ENCODE peak calls at places on chromosomes 3 and 15, in six cellular contexts. One of them, this sample, is unnamed.

GRCh38 chr3:126544596-126545281 is 14.0 kb downstream of the C3orf22 start:
- DNase-seq in HepG2: no peak
- DNase-seq in transverse colon: peak
- DNase-seq in HCT116: no peak
- DNase-seq in uterus: peak
- DNase-seq in A549: no peak
- DNase-seq in this sample: no peak

GRCh38 chr3:45664558-45664957 is 24.6 kb upstream of the SACM1L start:
- DNase-seq in HepG2: peak
- DNase-seq in transverse colon: peak
- DNase-seq in HCT116: no peak
- DNase-seq in uterus: no peak
- DNase-seq in A549: no peak
- DNase-seq in this sample: no peak

GRCh38 chr3:173396191-173397041 is 1.1 kb upstream of the NLGN1 start:
- DNase-seq in HepG2: no peak
- DNase-seq in transverse colon: no peak
- DNase-seq in HCT116: no peak
- DNase-seq in uterus: peak
- DNase-seq in A549: no peak
- DNase-seq in this sample: no peak

GRCh38 chr3:107705046-107705445 is 182.3 kb downstream of the BBX start:
- DNase-seq in HepG2: no peak
- DNase-seq in transverse colon: no peak
- DNase-seq in HCT116: no peak
- DNase-seq in uterus: no peak
- DNase-seq in A549: no peak
- DNase-seq in this sample: no peak

GRCh38 chr3:18469775-18470174 is 44.6 kb upstream of the SATB1 start:
- DNase-seq in HepG2: no peak
- DNase-seq in transverse colon: no peak
- DNase-seq in HCT116: no peak
- DNase-seq in uterus: no peak
- DNase-seq in A549: no peak
- DNase-seq in this sample: no peak

GRCh38 chr3:71316378-71316777 is 267.1 kb downstream of the FOXP1 start:
- DNase-seq in HepG2: no peak
- DNase-seq in transverse colon: no peak
- DNase-seq in HCT116: no peak
- DNase-seq in uterus: no peak
- DNase-seq in A549: no peak
- DNase-seq in this sample: no peak

GRCh38 chr15:85869124-85869523 is 74.4 kb upstream of the KLHL25 start:
- DNase-seq in HepG2: no peak
- DNase-seq in transverse colon: no peak
- DNase-seq in HCT116: no peak
- DNase-seq in uterus: no peak
- DNase-seq in A549: no peak
- DNase-seq in this sample: no peak

GRCh38 chr3:38003817-38004414 is 13.3 kb downstream of the VILL start:
- DNase-seq in HepG2: no peak
- DNase-seq in transverse colon: peak
- DNase-seq in HCT116: no peak
- DNase-seq in uterus: no peak
- DNase-seq in A549: no peak
- DNase-seq in this sample: no peak

GRCh38 chr3:23650371-23651140 is 155.2 kb upstream of the UBE2E1 start:
- DNase-seq in HepG2: no peak
- DNase-seq in transverse colon: no peak
- DNase-seq in HCT116: no peak
- DNase-seq in uterus: no peak
- DNase-seq in A549: peak
- DNase-seq in this sample: peak

GRCh38 chr3:165839296-165840076 is 2.3 kb upstream of the BCHE start:
- DNase-seq in HepG2: no peak
- DNase-seq in transverse colon: no peak
- DNase-seq in HCT116: no peak
- DNase-seq in uterus: no peak
- DNase-seq in A549: no peak
- DNase-seq in this sample: no peak

GRCh38 chr15:75649848-75650247 is 2.1 kb downstream of the SNX33 start:
- DNase-seq in HepG2: no peak
- DNase-seq in transverse colon: no peak
- DNase-seq in HCT116: no peak
- DNase-seq in uterus: no peak
- DNase-seq in A549: no peak
- DNase-seq in this sample: no peak

GRCh38 chr3:4067893-4068292 is 235.3 kb upstream of the SETMAR start:
- DNase-seq in HepG2: no peak
- DNase-seq in transverse colon: no peak
- DNase-seq in HCT116: no peak
- DNase-seq in uterus: no peak
- DNase-seq in A549: no peak
- DNase-seq in this sample: no peak

GRCh38 chr15:34721802-34722795 is 32.7 kb downstream of the GJD2 start:
- DNase-seq in HepG2: peak
- DNase-seq in transverse colon: no peak
- DNase-seq in HCT116: peak
- DNase-seq in uterus: peak
- DNase-seq in A549: peak
- DNase-seq in this sample: peak

GRCh38 chr3:134754768-134755559 is 40.1 kb upstream of the EPHB1 start:
- DNase-seq in HepG2: peak
- DNase-seq in transverse colon: peak
- DNase-seq in HCT116: peak
- DNase-seq in uterus: no peak
- DNase-seq in A549: peak
- DNase-seq in this sample: peak

GRCh38 chr15:47718474-47719440 is 1.5 kb downstream of the SEMA6D start:
- DNase-seq in HepG2: no peak
- DNase-seq in transverse colon: peak
- DNase-seq in HCT116: no peak
- DNase-seq in uterus: peak
- DNase-seq in A549: no peak
- DNase-seq in this sample: no peak

GRCh38 chr3:20832963-20833362 is 647.0 kb upstream of the SGO1 start:
- DNase-seq in HepG2: no peak
- DNase-seq in transverse colon: no peak
- DNase-seq in HCT116: no peak
- DNase-seq in uterus: no peak
- DNase-seq in A549: no peak
- DNase-seq in this sample: no peak

GRCh38 chr15:101215681-101216080 is 36.2 kb downstream of the CHSY1 start:
- DNase-seq in HepG2: no peak
- DNase-seq in transverse colon: no peak
- DNase-seq in HCT116: no peak
- DNase-seq in uterus: no peak
- DNase-seq in A549: no peak
- DNase-seq in this sample: no peak

GRCh38 chr3:9026320-9027040 is 63.2 kb upstream of the RAD18 start:
- DNase-seq in HepG2: no peak
- DNase-seq in transverse colon: no peak
- DNase-seq in HCT116: no peak
- DNase-seq in uterus: no peak
- DNase-seq in A549: no peak
- DNase-seq in this sample: no peak

GRCh38 chr3:9033867-9034266 is 70.6 kb upstream of the RAD18 start:
- DNase-seq in HepG2: no peak
- DNase-seq in transverse colon: no peak
- DNase-seq in HCT116: no peak
- DNase-seq in uterus: no peak
- DNase-seq in A549: no peak
- DNase-seq in this sample: no peak

GRCh38 chr3:9032236-9032777 is 69.0 kb upstream of the RAD18 start:
- DNase-seq in HepG2: no peak
- DNase-seq in transverse colon: no peak
- DNase-seq in HCT116: no peak
- DNase-seq in uterus: no peak
- DNase-seq in A549: no peak
- DNase-seq in this sample: no peak

GRCh38 chr3:9028134-9028533 is 64.9 kb upstream of the RAD18 start:
- DNase-seq in HepG2: no peak
- DNase-seq in transverse colon: peak
- DNase-seq in HCT116: no peak
- DNase-seq in uterus: peak
- DNase-seq in A549: no peak
- DNase-seq in this sample: no peak

GRCh38 chr3:9030034-9030433 is 66.8 kb upstream of the RAD18 start:
- DNase-seq in HepG2: no peak
- DNase-seq in transverse colon: no peak
- DNase-seq in HCT116: no peak
- DNase-seq in uterus: no peak
- DNase-seq in A549: no peak
- DNase-seq in this sample: no peak
- TF ChIP-seq POLR2A in HepG2: no peak
- TF ChIP-seq POLR2A in transverse colon: no peak
- TF ChIP-seq POLR2A in HCT116: no peak
- TF ChIP-seq POLR2A in uterus: no peak
- TF ChIP-seq POLR2A in A549: no peak
- TF ChIP-seq POLR2A in this sample: no peak

GRCh38 chr15:33204087-33204486 is 9.6 kb upstream of the FMN1 start:
- DNase-seq in HepG2: no peak
- DNase-seq in transverse colon: no peak
- DNase-seq in HCT116: no peak
- DNase-seq in uterus: no peak
- DNase-seq in A549: no peak
- DNase-seq in this sample: no peak

GRCh38 chr15:33200444-33200843 is 5.9 kb upstream of the FMN1 start:
- DNase-seq in HepG2: peak
- DNase-seq in transverse colon: no peak
- DNase-seq in HCT116: no peak
- DNase-seq in uterus: no peak
- DNase-seq in A549: no peak
- DNase-seq in this sample: no peak

GRCh38 chr15:33197636-33198035 is 3.1 kb upstream of the FMN1 start:
- DNase-seq in HepG2: no peak
- DNase-seq in transverse colon: no peak
- DNase-seq in HCT116: no peak
- DNase-seq in uterus: no peak
- DNase-seq in A549: no peak
- DNase-seq in this sample: no peak

GRCh38 chr15:33200903-33201302 is 6.4 kb upstream of the FMN1 start:
- DNase-seq in HepG2: no peak
- DNase-seq in transverse colon: no peak
- DNase-seq in HCT116: no peak
- DNase-seq in uterus: no peak
- DNase-seq in A549: no peak
- DNase-seq in this sample: no peak

GRCh38 chr15:33201376-33202189 is 7.1 kb upstream of the FMN1 start:
- DNase-seq in HepG2: peak
- DNase-seq in transverse colon: peak
- DNase-seq in HCT116: peak
- DNase-seq in uterus: no peak
- DNase-seq in A549: peak
- DNase-seq in this sample: peak
- TF ChIP-seq POLR2A in HepG2: no peak
- TF ChIP-seq POLR2A in transverse colon: no peak
- TF ChIP-seq POLR2A in HCT116: no peak
- TF ChIP-seq POLR2A in uterus: no peak
- TF ChIP-seq POLR2A in A549: no peak
- TF ChIP-seq POLR2A in this sample: no peak

GRCh38 chr3:15861163-15861562 is 63.4 kb upstream of the ANKRD28 start:
- DNase-seq in HepG2: no peak
- DNase-seq in transverse colon: no peak
- DNase-seq in HCT116: no peak
- DNase-seq in uterus: no peak
- DNase-seq in A549: no peak
- DNase-seq in this sample: no peak

GRCh38 chr3:15860014-15860934 is 62.5 kb upstream of the ANKRD28 start:
- DNase-seq in HepG2: peak
- DNase-seq in transverse colon: peak
- DNase-seq in HCT116: peak
- DNase-seq in uterus: peak
- DNase-seq in A549: peak
- DNase-seq in this sample: peak

GRCh38 chr3:15858547-15859506 is 61.0 kb upstream of the ANKRD28 start:
- DNase-seq in HepG2: peak
- DNase-seq in transverse colon: peak
- DNase-seq in HCT116: no peak
- DNase-seq in uterus: peak
- DNase-seq in A549: peak
- DNase-seq in this sample: peak

DNA sequence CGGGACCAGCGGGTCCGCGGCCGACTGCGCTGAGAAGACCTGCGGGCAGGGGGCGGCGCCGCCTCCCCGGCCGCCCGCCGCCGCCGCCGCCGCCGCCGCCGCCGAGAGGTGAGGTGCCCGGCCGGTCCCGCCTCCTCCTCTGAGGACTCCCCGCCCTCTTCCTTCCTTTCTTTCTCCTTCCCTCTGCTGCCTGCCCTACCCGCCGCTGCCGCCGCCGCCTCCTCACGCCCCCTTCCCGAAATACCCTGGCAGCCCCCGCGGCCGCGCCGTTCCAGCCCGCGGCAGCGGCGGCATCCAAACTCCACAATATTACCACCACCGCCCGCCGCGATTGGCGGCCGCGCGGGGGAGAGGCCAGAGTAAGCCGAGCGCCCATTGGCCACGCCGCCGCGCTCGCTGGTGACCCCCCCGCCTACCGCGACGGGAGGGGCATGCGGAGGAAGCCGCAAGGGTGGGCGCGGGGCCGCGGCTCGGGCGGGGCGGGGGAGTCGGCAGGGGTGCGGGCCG is 61.8 kb upstream of the ANKRD28 start:
- DNase-seq in HepG2: peak
- DNase-seq in transverse colon: peak
- DNase-seq in HCT116: peak
- DNase-seq in uterus: peak
- DNase-seq in A549: peak
- DNase-seq in this sample: peak
- TF ChIP-seq POLR2A in HepG2: peak
- TF ChIP-seq POLR2A in transverse colon: peak
- TF ChIP-seq POLR2A in HCT116: no peak
- TF ChIP-seq POLR2A in uterus: peak
- TF ChIP-seq POLR2A in A549: peak
- TF ChIP-seq POLR2A in this sample: no peak

DNA sequence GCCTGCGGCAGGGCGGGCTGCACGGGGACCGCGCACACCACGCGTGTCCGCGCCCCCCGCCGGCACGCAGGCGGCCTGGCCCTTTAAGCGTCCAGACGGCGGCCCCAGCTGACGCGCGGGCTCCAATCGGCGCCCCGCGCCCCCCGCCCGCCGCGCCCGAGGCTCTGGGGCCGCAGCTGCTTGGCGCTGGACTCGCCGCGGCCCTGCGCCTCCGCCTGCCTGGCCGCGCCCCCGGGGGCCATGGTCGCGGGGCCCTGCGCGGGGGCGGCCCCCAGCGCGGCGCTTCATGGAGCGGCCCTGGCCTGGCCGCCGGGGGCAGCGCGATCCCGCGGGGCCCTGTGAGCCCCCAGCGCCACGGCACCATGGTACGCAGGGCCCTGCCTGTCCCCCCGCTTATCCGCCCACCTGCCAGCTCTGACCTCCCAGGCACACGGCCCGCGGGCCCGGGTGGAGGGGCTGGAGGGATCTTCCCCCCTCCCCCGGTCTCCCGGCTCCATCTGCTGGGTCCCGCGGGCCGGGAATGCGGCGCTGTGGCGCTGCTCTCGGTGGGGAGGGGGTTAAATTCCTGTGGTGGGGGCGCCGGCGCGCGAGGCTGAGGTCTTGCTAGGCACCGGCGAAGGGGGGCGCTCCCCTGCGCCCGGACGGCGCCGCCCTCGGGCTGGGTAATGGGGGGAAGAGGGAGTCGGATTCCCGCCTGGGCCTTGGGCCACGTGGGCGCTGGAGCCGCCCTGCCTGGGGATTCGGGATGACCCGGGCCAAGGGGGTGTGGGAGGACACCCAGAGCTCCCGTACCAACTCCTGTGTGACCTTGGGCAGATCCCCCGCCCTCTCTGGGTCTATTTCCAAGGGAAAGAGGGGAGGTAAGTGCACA is 1.1 kb downstream of the ZBTB47 start:
- DNase-seq in HepG2: peak
- DNase-seq in transverse colon: peak
- DNase-seq in HCT116: no peak
- DNase-seq in uterus: peak
- DNase-seq in A549: no peak
- DNase-seq in this sample: no peak
- TF ChIP-seq POLR2A in HepG2: no peak
- TF ChIP-seq POLR2A in transverse colon: no peak
- TF ChIP-seq POLR2A in HCT116: no peak
- TF ChIP-seq POLR2A in uterus: peak
- TF ChIP-seq POLR2A in A549: peak
- TF ChIP-seq POLR2A in this sample: peak

This sample was measured in H54.